ENCODE peak calls at places on chromosomes 11 and 22, in ten cellular contexts. B, R, S, J, K, Z, Q, V, D and X are unnamed samples.

GRCh38 chr11:65719887-65720236 is 736 bp downstream of the RNASEH2C start:
- DNase-seq in B (no peak), R (no peak), S (no peak), J (peak; percentile 69), K (peak; percentile 48), Z (no peak), Q (no peak), V (peak; percentile 26), D (peak; percentile 52), X (no peak)

GRCh38 chr11:606245-606644 is 9.5 kb downstream of the IRF7 start:
- DNase-seq in B (no peak), R (peak; percentile 68), S (no peak), J (peak; percentile 76), K (peak; percentile 31), Z (no peak), Q (no peak), V (no peak), D (peak; percentile 76), X (no peak)

GRCh38 chr11:39745401-39745800 is 1714.1 kb downstream of the LRRC4C start:
- DNase-seq in B (no peak), R (no peak), S (no peak), J (no peak), K (no peak), Z (no peak), Q (no peak), V (no peak), D (no peak), X (no peak)

GRCh38 chr22:35611891-35612576 is 5.1 kb downstream of the MB start:
- DNase-seq in B (peak; percentile 51), R (no peak), S (no peak), J (no peak), K (no peak), Z (no peak), Q (no peak), V (no peak), D (no peak), X (no peak)

GRCh38 chr11:68038718-68039525 is at the start of gene TCIRG1:
- DNase-seq in B (peak; percentile 90), R (peak; percentile 91), S (peak; percentile 49), J (peak; percentile 87), K (peak; percentile 78), Z (peak; percentile 35), Q (peak; percentile 94), V (no peak), D (peak; percentile 80), X (peak; percentile 49)

GRCh38 chr11:23021287-23021863 is 161.1 kb upstream of the CCDC179 start:
- DNase-seq in B (no peak), R (no peak), S (no peak), J (peak; percentile 39), K (peak; percentile 66), Z (no peak), Q (no peak), V (no peak), D (peak; percentile 30), X (no peak)

GRCh38 chr22:29269731-29270474 is 1.8 kb downstream of the EWSR1 start:
- DNase-seq in B (no peak), R (no peak), S (no peak), J (peak; percentile 18), K (peak; percentile 40), Z (no peak), Q (no peak), V (no peak), D (peak; percentile 28), X (no peak)

GRCh38 chr11:128492903-128493569 is 94.3 kb downstream of the ETS1 start:
- DNase-seq in B (no peak), R (no peak), S (no peak), J (no peak), K (no peak), Z (no peak), Q (no peak), V (no peak), D (no peak), X (no peak)

DNA sequence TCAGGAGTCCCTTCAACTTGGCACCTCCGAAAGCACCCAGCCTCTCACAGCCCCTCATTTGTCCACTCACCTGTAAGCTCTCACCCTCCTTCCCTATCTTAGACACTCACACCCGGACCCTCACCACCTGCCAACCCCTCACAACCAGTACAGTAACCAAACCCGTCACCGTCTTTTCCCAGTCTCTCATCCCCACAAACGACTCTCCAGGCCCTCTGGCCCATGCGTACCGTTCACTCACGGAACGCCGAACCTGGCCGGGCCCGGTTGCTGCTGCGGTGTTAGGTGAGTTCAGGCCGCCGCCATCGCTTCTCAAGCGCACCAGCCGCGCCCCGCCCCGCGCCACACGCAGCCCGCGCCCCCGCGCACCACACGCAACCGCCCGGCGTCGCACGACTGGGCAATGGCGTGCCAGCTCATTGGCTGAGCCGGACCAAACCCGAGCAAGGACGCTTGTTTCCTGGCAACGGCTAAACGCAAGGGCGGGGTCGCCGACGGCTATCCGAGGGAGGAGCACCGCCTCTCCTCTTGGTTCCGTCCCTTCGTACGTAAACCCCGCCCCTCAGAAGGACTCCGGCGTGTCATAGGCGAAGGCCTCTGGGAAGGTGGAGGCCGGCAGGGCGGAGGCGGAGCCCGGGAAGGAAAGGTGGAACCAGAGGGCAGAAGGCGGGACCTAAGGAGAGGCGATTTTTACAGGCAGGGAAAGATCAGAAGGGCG is at the start of gene FHIP1B:
- DNase-seq in B (peak; percentile 100), R (peak; percentile 98), S (peak; percentile 100), J (peak; percentile 100), K (peak; percentile 100), Z (peak; percentile 99), Q (peak; percentile 100), V (peak; percentile 99), D (peak; percentile 99), X (peak; percentile 95)
- TF ChIP-seq CTCF in B (no peak), R (no peak), S (no peak), J (no peak), K (no peak), Z (no peak), Q (no peak), V (no peak), D (no peak), X (no peak)

GRCh38 chr11:75574698-75575265 is 12.7 kb downstream of the SERPINH1 start:
- DNase-seq in B (no peak), R (no peak), S (no peak), J (no peak), K (no peak), Z (no peak), Q (no peak), V (no peak), D (no peak), X (no peak)

GRCh38 chr11:75576445-75577049 is 14.5 kb downstream of the SERPINH1 start:
- DNase-seq in B (peak; percentile 72), R (no peak), S (no peak), J (peak; percentile 82), K (peak; percentile 78), Z (no peak), Q (peak; percentile 76), V (no peak), D (peak; percentile 55), X (peak; percentile 60)

GRCh38 chr11:75576017-75576416 is 14.0 kb downstream of the SERPINH1 start:
- DNase-seq in B (no peak), R (no peak), S (no peak), J (no peak), K (no peak), Z (no peak), Q (no peak), V (no peak), D (no peak), X (no peak)

GRCh38 chr11:75578977-75579376 is 16.9 kb downstream of the SERPINH1 start:
- DNase-seq in B (no peak), R (no peak), S (no peak), J (no peak), K (peak; percentile 55), Z (no peak), Q (no peak), V (no peak), D (no peak), X (no peak)

DNA sequence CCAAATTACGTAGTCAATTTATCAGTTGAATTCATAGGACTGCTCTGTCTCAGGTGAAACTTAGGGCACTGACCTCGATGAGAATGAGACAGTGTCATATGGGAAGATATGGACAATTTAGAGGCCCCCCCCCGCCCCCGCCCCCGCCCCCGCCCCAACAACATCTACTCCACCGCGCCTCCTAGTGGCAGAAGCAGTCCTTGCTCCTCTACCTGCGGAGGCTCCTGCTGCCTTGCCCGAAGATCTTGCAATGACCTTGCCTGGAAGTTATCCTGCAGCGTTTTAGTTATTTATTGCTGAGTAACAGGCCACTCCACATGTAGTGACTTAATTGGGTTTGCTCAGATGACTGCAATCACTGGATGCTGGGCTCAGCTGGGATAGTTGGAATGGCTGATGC is 15.1 kb downstream of the SERPINH1 start:
- DNase-seq in B (peak; percentile 74), R (peak; percentile 84), S (no peak), J (no peak), K (peak; percentile 45), Z (no peak), Q (peak; percentile 69), V (peak; percentile 69), D (peak; percentile 44), X (no peak)
- TF ChIP-seq CTCF in B (peak; percentile 49), R (peak; percentile 18), S (peak; percentile 70), J (peak; percentile 58), K (peak; percentile 67), Z (peak; percentile 66), Q (no peak), V (peak; percentile 68), D (peak; percentile 55), X (no peak)

GRCh38 chr11:120622189-120622912 is 110.8 kb downstream of the GRIK4 start:
- DNase-seq in B (peak; percentile 58), R (no peak), S (no peak), J (peak; percentile 13), K (no peak), Z (no peak), Q (no peak), V (peak; percentile 54), D (peak; percentile 14), X (no peak)
- TF ChIP-seq CTCF in B (no peak), R (no peak), S (peak; percentile 68), J (peak; percentile 17), K (peak; percentile 2), Z (no peak), Q (no peak), V (peak; percentile 52), D (peak; percentile 33), X (no peak)

DNA sequence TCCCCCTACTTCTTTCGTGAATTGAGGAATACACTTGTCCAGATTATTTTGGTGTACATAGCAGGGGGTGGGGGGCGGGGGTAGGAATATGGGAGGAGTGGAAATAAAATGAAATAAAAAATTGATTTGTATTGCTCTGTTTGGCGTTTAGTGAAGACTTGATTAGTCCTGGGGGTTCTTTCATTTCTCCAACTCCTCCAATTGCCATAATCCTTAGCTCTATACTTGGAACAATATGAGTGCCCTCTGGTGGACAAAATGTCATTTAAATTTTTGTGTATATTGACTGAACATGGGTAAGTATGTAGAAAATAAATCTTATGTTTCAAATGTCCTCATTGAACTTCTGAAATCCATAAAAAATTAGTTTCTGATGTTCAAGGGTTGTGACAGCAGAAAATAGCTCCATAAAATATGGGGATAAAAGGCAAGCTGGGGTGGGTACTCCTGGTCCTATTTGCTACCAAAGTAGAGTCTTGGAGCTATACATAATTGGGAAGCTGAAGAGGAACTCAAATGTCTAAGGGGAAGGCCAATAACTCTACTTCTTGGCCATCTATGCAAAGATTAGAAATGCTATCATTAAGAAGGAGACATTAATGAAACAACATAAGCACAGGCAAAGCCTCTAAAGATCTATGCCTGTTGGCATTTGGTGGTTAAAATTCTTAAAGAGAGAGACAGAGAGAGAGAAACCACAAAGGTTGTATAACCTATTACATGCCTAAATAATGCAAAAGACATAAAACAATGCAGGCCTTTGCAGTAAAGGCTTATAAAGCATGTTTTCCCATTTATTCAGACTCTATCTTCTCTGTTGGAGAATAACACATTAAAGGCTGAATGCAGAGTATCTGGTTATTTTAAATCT is 421.6 kb downstream of the METTL15 start:
- DNase-seq in B (no peak), R (no peak), S (peak; percentile 37), J (peak; percentile 81), K (peak; percentile 91), Z (no peak), Q (no peak), V (no peak), D (peak; percentile 77), X (no peak)
- TF ChIP-seq CTCF in B (peak; percentile 48), R (no peak), S (peak; percentile 33), J (peak; percentile 42), K (peak; percentile 45), Z (peak; percentile 36), Q (no peak), V (peak; percentile 80), D (peak; percentile 43), X (no peak)